ENCODE peak calls at places on chromosomes 4 and X, in ten cellular contexts. L is Calu3; O is colonic mucosa; B is astrocyte; I is AG09309; Z is mammary epithelial cell; F is G401; M is D341Med; Y is stimulated activated CD8-positive, alpha-beta memory T cell treated with anti-CD3 and anti-CD28 coated beads, Interleukin-15, amount 100 ng/mL, for 1 hour; U is hippocampal formation. H is an unnamed sample.

GRCh38 chr4:114694770-114695169 is 96.2 kb downstream of the UGT8 start:
- DNase-seq in L (peak), Z (peak), U (peak), B (peak), Y (no peak), F (peak), M (peak), O (no peak), I (peak), H (peak)

GRCh38 chr4:37682701-37683401 is 3.3 kb downstream of the RELL1 start:
- DNase-seq in U (no peak), O (no peak), F (no peak), M (no peak), I (no peak), Y (no peak), Z (peak), B (no peak), L (no peak), H (no peak)

GRCh38 chr4:26860922-26861433 is 337 bp downstream of the STIM2 start:
- DNase-seq in Y (no peak), M (peak), U (no peak), L (peak), I (no peak), Z (peak), O (peak), B (peak), F (no peak), H (no peak)

GRCh38 chrX:110944793-110945466 is 149.3 kb upstream of the CHRDL1 start:
- DNase-seq in Z (peak), M (no peak), L (no peak), U (no peak), O (no peak), I (no peak), Y (no peak), F (peak), B (peak), H (no peak)

GRCh38 chr4:87978656-87979055 is 3.1 kb downstream of the SPP1 start:
- DNase-seq in B (peak), Y (no peak), I (no peak), U (peak), O (no peak), Z (peak), F (peak), L (peak), M (no peak), H (no peak)

GRCh38 chrX:120560405-120560841 is 339 bp downstream of the CUL4B start:
- DNase-seq in L (peak), U (peak), O (peak), B (peak), F (no peak), Y (peak), Z (peak), I (peak), M (peak), H (peak)

GRCh38 chrX:135425566-135425965 is 3.8 kb downstream of the SMIM10L2A start:
- DNase-seq in F (no peak), L (no peak), Y (no peak), I (no peak), M (no peak), U (no peak), Z (no peak), O (no peak), B (no peak), H (no peak)

GRCh38 chr4:88690355-88690754 is 7.3 kb downstream of the NAP1L5 start:
- DNase-seq in O (no peak), U (no peak), M (no peak), F (no peak), Y (no peak), Z (peak), L (no peak), B (peak), I (no peak), H (no peak)

GRCh38 chr4:177008071-177008835 is 215.5 kb upstream of the VEGFC start:
- DNase-seq in M (no peak), B (peak), L (no peak), Z (peak), U (no peak), I (no peak), Y (no peak), F (no peak), O (no peak), H (no peak)

GRCh38 chr4:31089815-31090214 is 369.6 kb downstream of the PCDH7 start:
- DNase-seq in I (no peak), O (no peak), L (peak), Y (no peak), F (peak), M (no peak), U (no peak), B (peak), Z (peak), H (peak)

GRCh38 chr4:129355529-129355928 is 259.6 kb downstream of the C4orf33 start:
- DNase-seq in Y (no peak), B (peak), F (no peak), Z (no peak), U (no peak), O (no peak), I (no peak), M (no peak), L (no peak), H (peak)

GRCh38 chrX:103012945-103013344 is 51.0 kb downstream of the BEX1 start:
- DNase-seq in Y (no peak), U (no peak), L (no peak), B (no peak), Z (peak), O (no peak), I (peak), F (no peak), M (no peak), H (no peak)

H was measured in H4.